ENCODE peak calls at places on chromosomes 12 and 14, in five cellular contexts. X is NCI-H1105, C is T-helper 17 cell, Y is lower leg skin, O is NCI-H2081. K is an unnamed sample.

GRCh38 chr14:91918159-91918883 is 29.2 kb downstream of the FBLN5 start:
- DNase-seq in X (no peak), C (no peak), Y (no peak), O (no peak), K (no peak)

GRCh38 chr12:15216036-15216889 is 5.0 kb downstream of the RERG start:
- DNase-seq in X (no peak), C (no peak), Y (no peak), O (no peak), K (no peak)

GRCh38 chr12:20696181-20696580 is 1.0 kb downstream of the SLCO1C1 start:
- DNase-seq in X (no peak), C (no peak), Y (no peak), O (no peak), K (no peak)

GRCh38 chr12:85424581-85425348 is 144.7 kb downstream of the ALX1 start:
- DNase-seq in X (no peak), C (no peak), Y (no peak), O (no peak), K (no peak)

GRCh38 chr14:104395941-104396681 is 183.5 kb upstream of the C14orf180 start:
- DNase-seq in X (no peak), C (no peak), Y (no peak), O (no peak), K (no peak)

GRCh38 chr12:49652921-49653520 is 29.7 kb downstream of the PRPF40B start:
- DNase-seq in X (no peak), C (no peak), Y (no peak), O (no peak), K (no peak)

GRCh38 chr14:67941456-67942018 is 122.0 kb downstream of the RAD51B start:
- DNase-seq in X (no peak), C (no peak), Y (no peak), O (no peak), K (no peak)

GRCh38 chr12:120640840-120641833 is 711 bp downstream of the CABP1 start:
- DNase-seq in X (peak; percentile 9), C (peak; percentile 35), Y (no peak), O (no peak), K (no peak)

GRCh38 chr12:45290218-45290609 is 74.3 kb downstream of the ANO6 start:
- DNase-seq in X (no peak), C (no peak), Y (no peak), O (no peak), K (no peak)

GRCh38 chr12:58731096-58731495 is 189.2 kb downstream of the LRIG3 start:
- DNase-seq in X (no peak), C (no peak), Y (no peak), O (no peak), K (no peak)

GRCh38 chr12:57139796-57140649 is 7.4 kb downstream of the LRP1-AS start:
- DNase-seq in X (no peak), C (no peak), Y (no peak), O (no peak), K (no peak)

GRCh38 chr14:71165121-71165574 is 257.9 kb downstream of the PCNX1 start:
- DNase-seq in X (no peak), C (no peak), Y (no peak), O (no peak), K (no peak)

GRCh38 chr12:50960130-50960529 is 7.8 kb downstream of the HIGD1C start:
- DNase-seq in X (no peak), C (no peak), Y (no peak), O (no peak), K (no peak)

GRCh38 chr12:4978737-4979136 is 64.9 kb upstream of the KCNA5 start:
- DNase-seq in X (peak; percentile 39), C (no peak), Y (no peak), O (peak; percentile 18), K (no peak)

GRCh38 chr12:109544955-109545531 is 28.3 kb downstream of the MMAB start:
- DNase-seq in X (no peak), C (no peak), Y (no peak), O (peak; percentile 13), K (no peak)

GRCh38 chr14:96038920-96039632 is at the start of gene C14orf132:
- DNase-seq in X (peak; percentile 71), C (peak; percentile 22), Y (peak; percentile 50), O (peak; percentile 19), K (peak; percentile 70)

GRCh38 chr14:89491701-89492381 is 74.8 kb upstream of the FOXN3 start:
- DNase-seq in X (no peak), C (no peak), Y (no peak), O (no peak), K (no peak)

GRCh38 chr12:1226951-1227350 is 235.9 kb downstream of the ERC1 start:
- DNase-seq in X (no peak), C (no peak), Y (no peak), O (no peak), K (no peak)

GRCh38 chr12:94994312-94994711 is 9.2 kb downstream of the NDUFA12 start:
- DNase-seq in X (no peak), C (no peak), Y (no peak), O (no peak), K (no peak)

GRCh38 chr12:85138833-85139232 is 102.7 kb downstream of the LRRIQ1 start:
- DNase-seq in X (no peak), C (no peak), Y (no peak), O (no peak), K (no peak)

GRCh38 chr12:124610629-124611558 is 43.5 kb upstream of the NCOR2 start:
- DNase-seq in X (no peak), C (no peak), Y (no peak), O (no peak), K (no peak)

GRCh38 chr12:110846615-110847566 is at the start of gene CCDC63:
- DNase-seq in X (no peak), C (no peak), Y (peak; percentile 32), O (no peak), K (no peak)

GRCh38 chr14:56124296-56124695 is 6.1 kb downstream of the PELI2 start:
- DNase-seq in X (no peak), C (no peak), Y (no peak), O (no peak), K (no peak)

GRCh38 chr14:99676657-99677056 is 7.4 kb upstream of the CYP46A1 start:
- DNase-seq in X (no peak), C (no peak), Y (no peak), O (no peak), K (no peak)

GRCh38 chr12:119682635-119683340 is 14.9 kb downstream of the PRKAB1 start:
- DNase-seq in X (no peak), C (no peak), Y (no peak), O (no peak), K (no peak)

GRCh38 chr14:21382886-21383847 is 652 bp downstream of the SUPT16H start:
- DNase-seq in X (peak; percentile 56), C (peak; percentile 14), Y (peak; percentile 22), O (peak; percentile 44), K (peak; percentile 35)

GRCh38 chr14:24310666-24311604 is at the start of gene LTB4R:
- DNase-seq in X (no peak), C (peak; percentile 62), Y (no peak), O (no peak), K (peak; percentile 74)

GRCh38 chr14:105439710-105440553 is 20.3 kb downstream of the MTA1 start:
- DNase-seq in X (no peak), C (no peak), Y (no peak), O (peak; percentile 27), K (no peak)

GRCh38 chr14:61174395-61175386 is 106.4 kb downstream of the TMEM30B start:
- DNase-seq in X (no peak), C (no peak), Y (no peak), O (no peak), K (no peak)

GRCh38 chr14:96583605-96584041 is 81.4 kb downstream of the PAPOLA start:
- DNase-seq in X (no peak), C (no peak), Y (peak; percentile 9), O (no peak), K (no peak)

GRCh38 chr14:52315355-52315718 is 1.2 kb downstream of the PTGER2 start:
- DNase-seq in X (no peak), C (no peak), Y (no peak), O (no peak), K (no peak)

GRCh38 chr12:87768884-87769283 is 260.3 kb downstream of the C12orf50 start:
- DNase-seq in X (no peak), C (no peak), Y (no peak), O (no peak), K (no peak)

GRCh38 chr12:41190360-41190759 is 2.2 kb downstream of the PDZRN4 start:
- DNase-seq in X (peak; percentile 30), C (no peak), Y (no peak), O (peak; percentile 15), K (peak; percentile 68)

GRCh38 chr12:1834186-1834925 is 14.0 kb downstream of the LRTM2 start:
- DNase-seq in X (no peak), C (no peak), Y (no peak), O (no peak), K (no peak)